ENCODE peak calls at places on chromosome 9, in six cellular contexts. N, V, K, C, F and T are unnamed samples.

GRCh38 chr9:130352081-130352480 is 86.5 kb downstream of the HMCN2 start:
- DNase-seq in F (no peak), C (peak), V (no peak), N (no peak), K (no peak), T (no peak)

GRCh38 chr9:137945581-137945980 is 68.0 kb downstream of the CACNA1B start:
- DNase-seq in C (no peak), F (no peak), K (no peak), V (no peak), N (no peak), T (no peak)

GRCh38 chr9:75551866-75552265 is 338.6 kb upstream of the PCSK5 start:
- DNase-seq in K (no peak), N (no peak), C (no peak), V (no peak), F (no peak), T (no peak)

GRCh38 chr9:88235615-88236014 is 97.3 kb upstream of the SPATA31C2 start:
- DNase-seq in N (no peak), K (no peak), V (no peak), C (peak), F (no peak), T (no peak)

GRCh38 chr9:38233343-38233742 is 159.2 kb upstream of the ALDH1B1 start:
- DNase-seq in F (no peak), N (no peak), K (no peak), V (no peak), C (no peak), T (no peak)

GRCh38 chr9:104304925-104305324 is 199.1 kb upstream of the OR13F1 start:
- DNase-seq in C (no peak), K (no peak), V (no peak), F (no peak), N (no peak), T (no peak)

GRCh38 chr9:123642291-123643278 is 286.6 kb downstream of the CRB2 start:
- DNase-seq in V (no peak), N (no peak), C (peak), F (no peak), K (no peak), T (no peak)

GRCh38 chr9:108903437-108904103 is 30.4 kb downstream of the ELP1 start:
- DNase-seq in N (no peak), F (no peak), V (no peak), K (no peak), C (no peak), T (no peak)

GRCh38 chr9:7785813-7786212 is 13.8 kb downstream of the DMAC1 start:
- DNase-seq in F (no peak), N (no peak), C (no peak), V (no peak), K (no peak), T (no peak)

GRCh38 chr9:107989099-107989498 is 499.5 kb upstream of the KLF4 start:
- DNase-seq in N (no peak), C (peak), F (no peak), V (no peak), K (no peak), T (no peak)

GRCh38 chr9:113416149-113416726 is 5.7 kb downstream of the C9orf43 start:
- DNase-seq in V (no peak), K (peak), N (no peak), C (no peak), F (no peak), T (peak)

GRCh38 chr9:2320126-2320525 is 301.5 kb upstream of the VLDLR start:
- DNase-seq in C (no peak), K (no peak), N (no peak), F (no peak), V (no peak), T (no peak)

GRCh38 chr9:107263289-107263688 is 19.8 kb upstream of the RAD23B start:
- DNase-seq in F (no peak), K (no peak), V (no peak), C (no peak), N (no peak), T (no peak)

DNA sequence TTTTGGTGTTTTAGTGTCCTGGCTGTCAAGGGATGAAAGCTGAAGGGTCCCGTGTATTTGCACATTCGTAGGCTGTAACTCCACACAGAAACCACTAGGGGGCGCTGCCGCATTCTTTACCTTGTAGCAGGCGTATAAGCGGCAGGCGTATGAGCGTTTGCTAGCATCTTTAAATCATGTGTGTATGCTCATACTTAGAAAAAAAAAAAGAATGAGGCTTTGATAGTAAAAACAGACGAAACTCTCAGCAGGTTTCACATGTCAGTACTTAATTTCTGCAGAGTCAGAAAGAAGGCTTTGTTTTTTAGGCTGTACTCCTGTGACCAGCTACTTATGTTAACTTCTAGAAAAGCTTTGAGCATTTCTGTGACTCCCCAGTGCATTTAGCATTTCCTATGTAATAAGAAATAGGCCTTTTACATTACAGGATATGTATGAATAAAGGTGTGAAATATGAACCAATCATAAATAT is 218.8 kb upstream of the ADAMTSL1 start:
- DNase-seq in C (peak), F (peak), N (peak), K (peak), V (peak), T (peak)
- TF ChIP-seq CTCF in C (peak), F (peak), N (peak), K (peak), V (peak), T (peak)

DNA sequence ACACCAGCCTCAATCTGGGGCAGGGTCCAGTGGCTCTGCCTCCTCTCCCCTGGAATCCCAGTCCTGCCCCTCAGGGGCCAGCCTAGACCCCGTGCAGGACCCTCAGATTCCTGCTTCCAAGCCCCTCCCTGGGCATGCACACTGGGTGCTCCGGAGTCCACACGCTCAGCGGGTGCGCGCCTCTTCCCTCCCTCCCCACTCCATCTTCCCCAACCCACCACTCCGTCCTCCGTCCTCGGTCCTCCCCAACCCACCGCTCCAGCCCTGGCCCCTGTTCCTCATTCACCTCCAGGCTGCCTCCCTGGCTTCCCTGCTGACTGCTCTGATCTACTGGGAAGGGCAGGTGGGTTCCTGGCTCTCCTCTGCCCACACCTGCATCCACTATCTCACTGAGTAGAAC is 92.9 kb downstream of the CAMSAP1 start:
- DNase-seq in K (no peak), C (no peak), N (no peak), V (no peak), F (no peak), T (no peak)
- TF ChIP-seq CTCF in K (no peak), C (no peak), N (no peak), V (no peak), F (no peak), T (no peak)

DNA sequence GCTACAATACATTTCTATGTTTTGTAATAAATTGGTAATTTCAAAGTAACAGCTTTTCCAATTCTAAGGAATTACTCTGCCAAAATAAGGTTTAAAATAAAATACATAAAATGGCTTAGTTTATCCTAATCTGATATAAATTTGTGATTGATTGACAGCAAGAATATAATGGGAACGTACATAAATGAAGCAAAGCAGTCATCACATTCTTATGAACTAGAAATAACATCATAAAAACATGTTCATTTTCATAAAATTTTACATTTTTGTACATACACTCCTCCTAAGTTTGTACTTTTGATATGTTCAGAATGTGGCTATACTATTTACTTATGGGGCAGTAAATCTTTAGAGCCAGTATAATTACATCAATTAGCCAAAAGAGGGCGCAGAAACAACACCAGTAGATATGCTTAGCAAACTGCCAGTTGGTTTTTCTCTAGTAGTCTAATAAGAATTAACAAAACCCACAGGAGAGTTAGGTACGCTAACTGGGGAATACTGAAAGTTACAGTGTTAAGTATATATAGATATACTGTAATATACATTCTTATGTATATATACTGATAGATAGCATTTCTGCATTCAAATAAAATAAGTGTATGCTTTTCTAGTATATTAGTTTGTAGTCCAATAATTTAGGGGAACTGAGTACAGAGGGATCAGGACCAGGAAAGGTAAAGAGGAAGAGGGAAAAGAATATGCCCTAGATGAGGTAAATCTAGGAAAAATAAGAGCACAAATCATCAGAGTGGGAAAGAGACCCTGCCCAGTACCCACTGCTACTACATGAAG is 76.8 kb downstream of the ZDHHC21 start:
- DNase-seq in F (no peak), K (no peak), N (no peak), C (peak), V (no peak), T (no peak)
- TF ChIP-seq CTCF in F (peak), K (peak), N (peak), C (peak), V (peak), T (peak)

GRCh38 chr9:83920469-83920941 is 727 bp downstream of the KIF27 start:
- DNase-seq in K (no peak), N (no peak), V (no peak), F (no peak), C (peak), T (peak)
- TF ChIP-seq CTCF in K (no peak), N (no peak), V (no peak), F (no peak), C (peak), T (peak)

DNA sequence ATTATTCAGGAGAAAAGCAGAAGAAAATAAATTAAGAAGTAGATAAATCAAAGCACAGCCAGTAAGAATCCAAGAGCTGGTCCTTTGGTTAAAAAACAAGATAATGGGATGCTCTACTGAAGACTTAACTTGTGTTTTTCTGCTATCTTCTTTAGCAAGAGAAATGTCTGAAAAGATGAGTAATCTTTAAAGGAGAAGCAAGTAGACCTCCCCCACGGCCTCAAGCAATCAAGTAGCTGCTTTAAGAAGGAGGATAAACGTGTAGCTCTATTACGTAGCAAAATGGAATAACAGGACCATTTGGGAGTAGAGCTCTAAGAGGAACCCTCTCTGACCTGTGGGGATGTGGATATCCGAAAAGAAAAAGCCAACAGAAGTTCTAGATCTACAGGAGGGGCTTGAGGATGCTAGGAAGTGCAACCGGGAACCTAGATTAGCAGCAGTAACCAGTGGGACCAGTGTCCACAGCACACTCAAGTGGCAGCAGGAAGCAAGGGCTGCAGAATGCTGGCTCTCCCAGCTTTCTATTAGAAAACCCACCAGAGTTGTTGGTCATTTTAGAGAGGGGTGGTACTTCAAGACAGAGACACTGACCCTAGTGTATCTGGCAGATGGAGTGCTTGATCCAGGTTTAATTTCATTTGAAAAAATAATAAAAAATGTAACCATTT is 185.4 kb downstream of the GABBR2 start:
- DNase-seq in C (peak), K (no peak), N (no peak), V (no peak), F (peak), T (no peak)
- TF ChIP-seq CTCF in C (peak), K (no peak), N (peak), V (no peak), F (peak), T (no peak)

DNA sequence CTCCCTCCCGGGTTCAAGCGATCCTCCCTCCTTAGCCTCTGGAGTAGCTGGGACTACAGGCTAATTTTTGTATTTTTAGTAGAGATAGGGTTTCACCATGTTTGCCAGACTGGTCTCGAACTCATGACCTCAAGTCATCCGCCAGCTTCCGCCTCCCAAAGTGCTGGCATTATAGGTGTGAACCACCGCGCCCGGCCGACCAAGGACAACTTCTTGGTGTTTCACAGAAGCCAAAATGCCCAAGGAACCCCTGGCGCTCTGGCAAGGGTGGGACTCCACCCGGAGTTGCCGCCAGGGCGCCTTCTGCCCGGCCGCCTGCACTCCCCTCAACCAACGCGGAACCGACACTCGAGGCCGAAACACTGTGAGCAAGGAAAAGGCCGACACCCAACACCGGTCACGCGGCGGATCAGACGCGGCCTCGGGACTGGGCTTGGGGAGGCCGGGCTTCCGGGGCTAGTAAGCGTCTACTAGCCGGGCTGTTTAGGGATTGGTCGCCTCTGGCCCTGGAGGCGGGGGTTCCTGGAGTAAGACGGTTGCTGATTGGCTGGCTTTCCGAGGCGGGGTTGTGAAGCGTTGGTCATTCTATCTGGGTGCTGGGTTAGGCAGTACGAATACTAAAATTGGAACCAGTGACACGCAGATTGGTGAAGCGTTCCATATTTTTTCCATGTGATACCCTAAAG is 7.7 kb upstream of the CFAP157 start:
- DNase-seq in F (peak), V (peak), C (peak), K (peak), N (peak), T (peak)
- TF ChIP-seq CTCF in F (peak), V (no peak), C (peak), K (no peak), N (no peak), T (no peak)

DNA sequence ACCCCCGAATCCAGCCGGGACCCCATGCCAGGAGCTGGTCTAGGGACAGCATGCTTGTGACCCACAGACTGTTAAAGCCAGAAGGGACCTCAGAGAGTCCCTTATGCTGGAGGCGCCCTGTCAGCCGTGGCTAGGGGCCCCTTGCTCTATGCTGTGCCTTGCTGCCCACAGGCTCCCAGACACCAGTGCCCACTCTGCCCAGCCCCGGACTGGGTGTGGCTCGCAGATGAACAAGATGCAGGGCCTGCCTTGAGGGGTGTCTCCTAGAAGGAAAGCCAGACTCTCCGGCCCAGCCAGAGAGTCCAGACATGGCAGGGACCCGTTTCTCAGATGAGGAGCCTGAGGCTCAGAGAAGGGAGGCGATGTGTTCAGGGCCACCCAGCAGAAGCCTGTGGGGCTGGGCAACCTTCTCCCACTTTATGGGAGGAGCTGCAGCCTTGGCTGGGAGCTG is 85.7 kb downstream of the LMX1B start:
- DNase-seq in F (no peak), N (no peak), K (no peak), C (no peak), V (no peak), T (no peak)
- TF ChIP-seq CTCF in F (no peak), N (no peak), K (no peak), C (no peak), V (no peak), T (no peak)

GRCh38 chr9:92242779-92243136 is 50.7 kb downstream of the IARS1 start:
- DNase-seq in K (no peak), N (no peak), F (no peak), C (no peak), V (no peak), T (no peak)
- TF ChIP-seq CTCF in K (no peak), N (no peak), F (no peak), C (no peak), V (no peak), T (no peak)

DNA sequence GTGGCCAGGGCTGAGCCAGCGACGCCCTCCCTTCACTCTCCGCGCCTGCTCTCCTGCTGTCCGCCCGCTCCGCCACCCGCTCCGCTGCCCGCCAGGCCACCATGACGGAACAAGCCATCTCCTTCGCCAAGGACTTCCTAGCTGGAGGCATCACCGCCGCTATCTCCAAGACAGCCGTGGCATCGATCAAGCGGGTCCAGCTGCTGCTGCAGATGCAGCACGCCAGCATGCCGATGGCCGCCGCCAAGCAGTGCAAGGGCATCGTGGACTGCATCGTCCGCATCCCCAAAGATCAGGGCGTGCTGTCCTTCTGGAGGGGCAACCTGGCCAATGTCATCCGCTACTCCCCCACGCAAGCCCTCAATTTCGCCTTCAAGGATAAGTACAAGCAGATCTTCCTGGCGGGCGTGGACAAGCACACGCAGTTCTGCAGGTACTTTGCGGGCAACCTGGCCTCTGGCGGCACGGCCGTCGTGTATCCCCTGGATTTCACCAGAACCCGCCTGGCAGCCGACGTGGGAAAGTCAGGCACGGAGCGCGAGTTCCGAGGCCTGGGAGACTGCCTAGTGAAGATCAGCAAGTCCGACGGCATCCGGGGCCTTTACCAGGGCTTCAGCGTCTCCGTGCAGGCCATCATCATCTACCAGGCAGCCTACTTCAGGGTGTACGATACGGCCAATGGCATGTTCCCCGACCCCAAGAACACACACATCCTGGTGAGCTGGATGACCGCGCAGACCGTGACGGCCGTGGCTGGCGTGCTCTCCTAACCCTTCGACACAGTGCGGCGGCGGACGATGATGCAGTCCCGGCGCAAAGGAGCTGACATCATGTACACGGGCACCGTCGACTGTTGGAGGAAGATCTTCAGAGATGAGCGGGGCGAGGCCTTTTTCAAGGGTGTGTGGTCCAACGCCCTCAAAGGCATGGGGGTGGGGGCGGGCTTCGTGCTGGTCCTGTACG is 1130.4 kb upstream of the ACO1 start:
- DNase-seq in C (no peak), K (no peak), N (no peak), V (no peak), F (no peak), T (no peak)
- TF ChIP-seq CTCF in C (no peak), K (no peak), N (no peak), V (no peak), F (no peak), T (no peak)